ENCODE peak calls at places on chromosomes 4 and X, in five cellular contexts. One of them, this sample, is unnamed.

GRCh38 chr4:86011117-86011516 is 348.7 kb downstream of the MAPK10 start:
- DNase-seq in neuronal stem cell: no peak
- DNase-seq in HepG2: no peak
- DNase-seq in GM23248: peak; percentile 94
- DNase-seq in endothelial cell of umbilical vein: peak; percentile 85
- DNase-seq in this sample: no peak

GRCh38 chr4:128601992-128602695 is 207.4 kb upstream of the JADE1 start:
- DNase-seq in GM23248: peak; percentile 63
- DNase-seq in neuronal stem cell: no peak
- DNase-seq in HepG2: no peak
- DNase-seq in endothelial cell of umbilical vein: peak; percentile 43
- DNase-seq in this sample: no peak

GRCh38 chrX:139766545-139766983 is 58.6 kb upstream of the MCF2 start:
- DNase-seq in endothelial cell of umbilical vein: no peak
- DNase-seq in GM23248: no peak
- DNase-seq in neuronal stem cell: no peak
- DNase-seq in HepG2: no peak
- DNase-seq in this sample: no peak

GRCh38 chr4:186078977-186079697 is 10.2 kb downstream of the TLR3 start:
- DNase-seq in neuronal stem cell: no peak
- DNase-seq in HepG2: no peak
- DNase-seq in GM23248: no peak
- DNase-seq in endothelial cell of umbilical vein: no peak
- DNase-seq in this sample: no peak

GRCh38 chrX:142576615-142577014 is 371.5 kb upstream of the MAGEC2 start:
- DNase-seq in GM23248: no peak
- DNase-seq in HepG2: no peak
- DNase-seq in neuronal stem cell: no peak
- DNase-seq in endothelial cell of umbilical vein: no peak
- DNase-seq in this sample: no peak

GRCh38 chr4:156378053-156378665 is 424.5 kb upstream of the CTSO start:
- DNase-seq in HepG2: peak; percentile 2
- DNase-seq in GM23248: peak; percentile 43
- DNase-seq in endothelial cell of umbilical vein: peak; percentile 56
- DNase-seq in neuronal stem cell: peak; percentile 11
- DNase-seq in this sample: peak; percentile 23

GRCh38 chr4:152063301-152064235 is 302.8 kb upstream of the GATB start:
- DNase-seq in endothelial cell of umbilical vein: no peak
- DNase-seq in GM23248: peak; percentile 50
- DNase-seq in HepG2: no peak
- DNase-seq in neuronal stem cell: no peak
- DNase-seq in this sample: peak; percentile 54

GRCh38 chrX:45517090-45517973 is 316.7 kb upstream of the DIPK2B start:
- DNase-seq in HepG2: peak; percentile 16
- DNase-seq in neuronal stem cell: no peak
- DNase-seq in endothelial cell of umbilical vein: peak; percentile 58
- DNase-seq in GM23248: peak; percentile 68
- DNase-seq in this sample: no peak

GRCh38 chrX:130523460-130524394 is 121.9 kb downstream of the RBMX2 start:
- DNase-seq in HepG2: no peak
- DNase-seq in endothelial cell of umbilical vein: peak; percentile 15
- DNase-seq in GM23248: no peak
- DNase-seq in neuronal stem cell: peak; percentile 0
- DNase-seq in this sample: peak; percentile 36

GRCh38 chr4:114890773-114891172 is 222.6 kb downstream of the NDST4 start:
- DNase-seq in HepG2: no peak
- DNase-seq in GM23248: no peak
- DNase-seq in endothelial cell of umbilical vein: no peak
- DNase-seq in neuronal stem cell: no peak
- DNase-seq in this sample: no peak

GRCh38 chrX:40078489-40079288 is 19.1 kb downstream of the BCOR start:
- DNase-seq in endothelial cell of umbilical vein: no peak
- DNase-seq in HepG2: no peak
- DNase-seq in GM23248: peak; percentile 45
- DNase-seq in neuronal stem cell: no peak
- DNase-seq in this sample: no peak

GRCh38 chr4:2059034-2059725 is at the start of gene NAT8L:
- DNase-seq in neuronal stem cell: no peak
- DNase-seq in HepG2: no peak
- DNase-seq in GM23248: peak; percentile 47
- DNase-seq in endothelial cell of umbilical vein: no peak
- DNase-seq in this sample: no peak

GRCh38 chrX:7334253-7334935 is 186.4 kb upstream of the PUDP start:
- DNase-seq in GM23248: peak; percentile 72
- DNase-seq in HepG2: no peak
- DNase-seq in neuronal stem cell: no peak
- DNase-seq in endothelial cell of umbilical vein: no peak
- DNase-seq in this sample: no peak

GRCh38 chr4:38157592-38157991 is 197.4 kb downstream of the PTTG2 start:
- DNase-seq in HepG2: no peak
- DNase-seq in GM23248: no peak
- DNase-seq in neuronal stem cell: no peak
- DNase-seq in endothelial cell of umbilical vein: no peak
- DNase-seq in this sample: peak; percentile 79

GRCh38 chrX:107602694-107603239 is 25.5 kb upstream of the PRPS1 start:
- DNase-seq in GM23248: no peak
- DNase-seq in endothelial cell of umbilical vein: no peak
- DNase-seq in neuronal stem cell: no peak
- DNase-seq in HepG2: no peak
- DNase-seq in this sample: no peak

GRCh38 chr4:101229116-101229515 is 118.2 kb downstream of the PPP3CA start:
- DNase-seq in endothelial cell of umbilical vein: no peak
- DNase-seq in GM23248: peak; percentile 50
- DNase-seq in HepG2: no peak
- DNase-seq in neuronal stem cell: no peak
- DNase-seq in this sample: no peak

GRCh38 chrX:124263743-124264142 is 68.7 kb upstream of the TEX13D start:
- DNase-seq in endothelial cell of umbilical vein: no peak
- DNase-seq in GM23248: no peak
- DNase-seq in neuronal stem cell: no peak
- DNase-seq in HepG2: no peak
- DNase-seq in this sample: no peak

GRCh38 chr4:87073570-87074470 is 139.0 kb downstream of the AFF1 start:
- DNase-seq in neuronal stem cell: no peak
- DNase-seq in endothelial cell of umbilical vein: no peak
- DNase-seq in HepG2: no peak
- DNase-seq in GM23248: no peak
- DNase-seq in this sample: peak; percentile 59

GRCh38 chr4:147547314-147548056 is 66.6 kb downstream of the EDNRA start:
- DNase-seq in neuronal stem cell: no peak
- DNase-seq in HepG2: peak; percentile 29
- DNase-seq in GM23248: peak; percentile 68
- DNase-seq in endothelial cell of umbilical vein: no peak
- DNase-seq in this sample: no peak

GRCh38 chr4:145531193-145531592 is 49.5 kb downstream of the SMAD1 start:
- DNase-seq in neuronal stem cell: no peak
- DNase-seq in endothelial cell of umbilical vein: no peak
- DNase-seq in HepG2: no peak
- DNase-seq in GM23248: no peak
- DNase-seq in this sample: no peak

GRCh38 chrX:24842486-24842885 is 148.8 kb downstream of the POLA1 start:
- DNase-seq in HepG2: no peak
- DNase-seq in GM23248: no peak
- DNase-seq in neuronal stem cell: no peak
- DNase-seq in endothelial cell of umbilical vein: no peak
- DNase-seq in this sample: no peak

GRCh38 chr4:22597471-22597870 is 81.6 kb upstream of the ADGRA3 start:
- DNase-seq in GM23248: no peak
- DNase-seq in endothelial cell of umbilical vein: no peak
- DNase-seq in HepG2: no peak
- DNase-seq in neuronal stem cell: no peak
- DNase-seq in this sample: no peak

GRCh38 chrX:105608745-105609144 is 213.6 kb upstream of the NRK start:
- DNase-seq in endothelial cell of umbilical vein: no peak
- DNase-seq in neuronal stem cell: no peak
- DNase-seq in GM23248: no peak
- DNase-seq in HepG2: no peak
- DNase-seq in this sample: no peak

GRCh38 chr4:124903995-124904722 is 191.6 kb upstream of the ANKRD50 start:
- DNase-seq in neuronal stem cell: no peak
- DNase-seq in GM23248: peak; percentile 66
- DNase-seq in HepG2: no peak
- DNase-seq in endothelial cell of umbilical vein: peak; percentile 87
- DNase-seq in this sample: no peak

GRCh38 chr4:173121044-173121685 is 47.4 kb upstream of the GALNT7 start:
- DNase-seq in endothelial cell of umbilical vein: peak; percentile 15
- DNase-seq in HepG2: no peak
- DNase-seq in GM23248: peak; percentile 20
- DNase-seq in neuronal stem cell: no peak
- DNase-seq in this sample: peak; percentile 65

GRCh38 chrX:81586091-81586490 is 384.2 kb downstream of the SH3BGRL start:
- DNase-seq in endothelial cell of umbilical vein: no peak
- DNase-seq in neuronal stem cell: peak; percentile 3
- DNase-seq in GM23248: no peak
- DNase-seq in HepG2: no peak
- DNase-seq in this sample: no peak

DNA sequence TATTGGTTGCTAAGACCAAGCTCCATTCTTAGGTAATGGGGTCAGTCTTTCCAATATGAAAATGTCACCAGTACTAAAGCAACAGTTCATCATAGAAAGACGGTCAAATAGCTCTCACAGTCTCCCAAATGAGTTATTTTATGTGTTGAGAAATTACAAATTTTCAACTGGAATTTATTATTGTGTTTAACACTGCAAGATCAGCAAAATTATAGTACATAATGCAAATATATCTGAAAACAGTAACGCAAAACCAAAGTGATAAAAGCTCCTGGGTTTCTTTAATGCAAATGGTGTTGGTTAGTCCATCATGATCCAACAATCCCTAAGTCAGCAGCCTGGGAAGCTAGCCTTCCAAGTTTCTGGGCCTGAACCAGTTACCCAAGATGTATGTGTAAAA is 61.5 kb upstream of the EGFL6 start:
- DNase-seq in HepG2: no peak
- DNase-seq in endothelial cell of umbilical vein: no peak
- DNase-seq in GM23248: no peak
- DNase-seq in neuronal stem cell: no peak
- DNase-seq in this sample: no peak
- H3K9ac ChIP-seq in HepG2: no peak overlapping the region
- H3K9ac ChIP-seq in endothelial cell of umbilical vein: no peak overlapping the region
- H3K9ac ChIP-seq in GM23248: no peak overlapping the region
- H3K9ac ChIP-seq in neuronal stem cell: no peak overlapping the region
- H3K9ac ChIP-seq in this sample: no peak overlapping the region

DNA sequence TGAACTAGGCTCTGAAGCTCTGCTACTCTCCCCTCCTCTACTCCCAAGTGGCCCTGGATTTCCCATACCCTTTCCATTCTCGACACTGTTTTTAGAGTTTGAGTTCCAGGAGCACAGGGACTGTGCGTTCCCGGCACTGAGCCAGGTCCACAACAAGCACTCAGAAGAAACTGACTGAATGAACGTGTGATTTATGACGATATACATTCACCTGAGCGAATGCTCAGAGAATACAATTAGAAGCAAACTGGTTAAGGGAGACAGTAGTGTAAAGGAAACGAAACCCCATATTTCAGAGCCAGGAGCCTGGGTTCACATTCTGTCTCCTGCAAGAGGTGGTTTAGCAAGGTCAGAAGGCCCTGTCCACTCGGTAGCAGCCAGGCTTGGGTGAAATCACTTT is 1.4 kb upstream of the KIAA0232 start:
- DNase-seq in neuronal stem cell: no peak
- DNase-seq in GM23248: no peak
- DNase-seq in endothelial cell of umbilical vein: no peak
- DNase-seq in HepG2: no peak
- DNase-seq in this sample: no peak
- H3K9ac ChIP-seq in neuronal stem cell: no peak overlapping the region
- H3K9ac ChIP-seq in GM23248: no peak overlapping the region
- H3K9ac ChIP-seq in endothelial cell of umbilical vein: no peak overlapping the region
- H3K9ac ChIP-seq in HepG2: no peak overlapping the region
- H3K9ac ChIP-seq in this sample: peak overlapping the region; percentile 22

DNA sequence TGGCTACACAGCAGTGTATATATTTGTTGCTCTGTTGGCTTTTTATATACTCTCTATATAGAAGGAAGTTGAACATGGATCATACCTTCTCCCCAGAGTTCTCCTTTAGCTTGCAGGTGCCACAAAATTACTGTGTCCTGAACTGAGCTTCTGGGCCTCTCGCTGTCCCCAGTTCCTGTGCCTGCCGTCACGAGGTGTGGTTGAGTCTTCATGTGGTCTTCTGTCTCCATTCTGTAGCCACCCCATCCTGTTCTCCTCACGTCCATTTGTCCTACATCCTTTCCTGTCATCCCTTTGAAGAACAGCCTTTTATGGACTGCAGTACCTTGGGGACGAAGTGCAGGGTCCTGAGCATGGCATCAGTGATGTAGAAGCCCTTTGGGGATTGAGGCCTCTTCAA is 14.5 kb downstream of the TMEM131L start:
- DNase-seq in neuronal stem cell: no peak
- DNase-seq in HepG2: no peak
- DNase-seq in endothelial cell of umbilical vein: no peak
- DNase-seq in GM23248: no peak
- DNase-seq in this sample: no peak
- H3K9ac ChIP-seq in neuronal stem cell: no peak overlapping the region
- H3K9ac ChIP-seq in HepG2: no peak overlapping the region
- H3K9ac ChIP-seq in endothelial cell of umbilical vein: no peak overlapping the region
- H3K9ac ChIP-seq in GM23248: no peak overlapping the region
- H3K9ac ChIP-seq in this sample: no peak overlapping the region

GRCh38 chrX:64389489-64389888 is 5.8 kb downstream of the MTMR8 start:
- DNase-seq in HepG2: no peak
- DNase-seq in neuronal stem cell: no peak
- DNase-seq in endothelial cell of umbilical vein: no peak
- DNase-seq in GM23248: no peak
- DNase-seq in this sample: no peak

GRCh38 chrX:64394059-64394873 is 986 bp downstream of the MTMR8 start:
- DNase-seq in GM23248: no peak
- DNase-seq in HepG2: no peak
- DNase-seq in neuronal stem cell: no peak
- DNase-seq in endothelial cell of umbilical vein: no peak
- DNase-seq in this sample: no peak

GRCh38 chrX:64398088-64398487 is 2.8 kb upstream of the MTMR8 start:
- DNase-seq in endothelial cell of umbilical vein: no peak
- DNase-seq in GM23248: no peak
- DNase-seq in HepG2: no peak
- DNase-seq in neuronal stem cell: no peak
- DNase-seq in this sample: no peak

GRCh38 chrX:64395568-64395929 is 297 bp upstream of the MTMR8 start:
- DNase-seq in neuronal stem cell: no peak
- DNase-seq in GM23248: no peak
- DNase-seq in HepG2: no peak
- DNase-seq in endothelial cell of umbilical vein: no peak
- DNase-seq in this sample: no peak

DNA sequence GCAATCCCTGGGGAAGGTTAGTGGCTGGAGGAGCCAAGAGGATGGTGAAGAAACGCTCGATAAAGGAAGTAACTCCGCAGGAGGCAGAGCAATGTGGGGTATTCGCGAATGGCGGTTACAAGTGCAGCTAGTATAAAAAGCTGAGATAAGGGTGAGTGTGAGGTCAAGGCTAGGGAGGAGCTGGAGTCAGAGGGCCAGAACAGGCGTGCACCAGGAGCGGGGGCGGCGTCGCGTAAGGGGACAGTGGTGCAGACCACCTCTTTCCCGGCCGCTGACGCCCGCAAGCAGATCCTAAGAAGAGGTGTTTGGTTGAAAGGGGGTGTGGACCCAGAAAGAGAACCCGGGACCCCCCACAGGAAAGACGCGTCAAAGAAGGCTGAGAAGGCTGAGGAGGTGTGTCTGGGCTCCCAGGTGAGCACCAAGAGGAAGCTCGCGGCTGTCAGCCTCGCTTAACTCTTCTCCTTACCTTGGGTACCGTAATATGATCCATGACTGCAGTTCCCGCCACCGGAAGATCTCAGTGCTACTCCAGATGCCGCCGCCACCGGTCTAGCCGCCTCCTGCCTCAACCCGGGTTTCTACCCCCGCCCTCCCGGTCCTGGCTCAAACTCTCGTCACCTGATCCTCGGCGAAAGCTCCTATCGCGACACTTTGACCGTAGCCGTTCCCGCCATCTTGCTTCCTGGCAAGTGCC is at the start of gene MTMR8:
- DNase-seq in neuronal stem cell: peak; percentile 54
- DNase-seq in endothelial cell of umbilical vein: peak; percentile 1
- DNase-seq in HepG2: no peak
- DNase-seq in GM23248: peak; percentile 12
- DNase-seq in this sample: peak; percentile 82
- H3K9ac ChIP-seq in neuronal stem cell: no peak within 1 kb of the TSS
- H3K9ac ChIP-seq in endothelial cell of umbilical vein: no peak within 1 kb of the TSS
- H3K9ac ChIP-seq in HepG2: no peak within 1 kb of the TSS
- H3K9ac ChIP-seq in GM23248: no peak within 1 kb of the TSS
- H3K9ac ChIP-seq in this sample: peak within 1 kb of the TSS; percentile 68